ENCODE peak calls at places on chromosomes 12 and 14, in nine cellular contexts. C is HCT116, N is prostate gland, B is K562, G is GM23338, H is suprapubic skin, I is Panc1, L is HepG2, X is sigmoid colon. S is an unnamed sample.
A peak's percentile ranks its signal among the peaks of the same experiment; 100 is the strongest.

GRCh38 chr14:77804592-77804991 is 4.7 kb downstream of the ADCK1 start:
- DNase-seq in C (no peak), N (no peak), B (peak; percentile 27), G (peak; percentile 84), H (no peak), I (no peak), L (peak; percentile 27), X (no peak), S (peak; percentile 31)

GRCh38 chr12:23197266-23197665 is 572.3 kb downstream of the ETNK1 start:
- DNase-seq in C (no peak), N (peak; percentile 23), B (no peak), G (no peak), H (no peak), I (no peak), L (no peak), X (no peak), S (no peak)

GRCh38 chr12:26614217-26614616 is 218.8 kb downstream of the ITPR2 start:
- DNase-seq in C (peak; percentile 8), N (no peak), B (peak; percentile 21), G (peak; percentile 71), H (no peak), I (no peak), L (no peak), X (no peak), S (peak; percentile 14)

GRCh38 chr14:69291891-69292586 is 32.1 kb downstream of the GALNT16 start:
- DNase-seq in C (no peak), N (no peak), B (no peak), G (no peak), H (peak; percentile 28), I (no peak), L (no peak), X (no peak), S (no peak)

GRCh38 chr14:32561520-32561919 is 232.4 kb downstream of the AKAP6 start:
- DNase-seq in C (no peak), N (no peak), B (no peak), G (peak; percentile 16), H (no peak), I (no peak), L (no peak), X (peak; percentile 66), S (no peak)

GRCh38 chr12:52370906-52371608 is 3.8 kb upstream of the KRT85 start:
- DNase-seq in C (no peak), N (no peak), B (no peak), G (no peak), H (no peak), I (no peak), L (no peak), X (peak; percentile 87), S (peak; percentile 29)

GRCh38 chr12:89733579-89734201 is 25.1 kb upstream of the ATP2B1 start:
- DNase-seq in C (no peak), N (no peak), B (no peak), G (no peak), H (no peak), I (no peak), L (no peak), X (no peak), S (no peak)

GRCh38 chr12:2853626-2854025 is 3.2 kb downstream of the TEX52 start:
- DNase-seq in C (peak; percentile 28), N (peak; percentile 59), B (peak; percentile 77), G (peak; percentile 95), H (peak; percentile 87), I (no peak), L (peak; percentile 48), X (peak; percentile 92), S (peak; percentile 76)

GRCh38 chr12:104188534-104188933 is 27.0 kb upstream of the TXNRD1 start:
- DNase-seq in C (no peak), N (no peak), B (no peak), G (no peak), H (no peak), I (no peak), L (no peak), X (no peak), S (no peak)

GRCh38 chr12:114875323-114875722 is 191.3 kb upstream of the TBX3 start:
- DNase-seq in C (no peak), N (no peak), B (no peak), G (no peak), H (no peak), I (no peak), L (peak; percentile 36), X (no peak), S (no peak)

GRCh38 chr12:51868821-51869489 is 18.9 kb upstream of the ANKRD33 start:
- DNase-seq in C (no peak), N (no peak), B (peak; percentile 73), G (peak; percentile 65), H (no peak), I (no peak), L (no peak), X (no peak), S (no peak)

GRCh38 chr12:42145197-42145549 is 499 bp upstream of the GXYLT1 start:
- DNase-seq in C (no peak), N (no peak), B (no peak), G (peak; percentile 35), H (no peak), I (no peak), L (no peak), X (no peak), S (no peak)

GRCh38 chr14:90168425-90169105 is 87.8 kb upstream of the PSMC1 start:
- DNase-seq in C (no peak), N (no peak), B (no peak), G (no peak), H (no peak), I (no peak), L (no peak), X (no peak), S (no peak)

GRCh38 chr12:58803893-58804292 is 116.4 kb downstream of the LRIG3 start:
- DNase-seq in C (no peak), N (no peak), B (no peak), G (no peak), H (no peak), I (no peak), L (no peak), X (no peak), S (no peak)

GRCh38 chr12:75876843-75877587 is 154.6 kb downstream of the PHLDA1 start:
- DNase-seq in C (no peak), N (no peak), B (no peak), G (no peak), H (no peak), I (no peak), L (no peak), X (no peak), S (no peak)

GRCh38 chr12:128766738-128767501 is 56.8 kb downstream of the SLC15A4 start:
- DNase-seq in C (no peak), N (no peak), B (no peak), G (no peak), H (no peak), I (no peak), L (no peak), X (peak; percentile 47), S (no peak)

GRCh38 chr14:31208546-31209424 is 1.2 kb upstream of the HECTD1 start:
- DNase-seq in C (no peak), N (no peak), B (no peak), G (no peak), H (no peak), I (no peak), L (no peak), X (no peak), S (peak; percentile 11)

GRCh38 chr12:5745251-5745888 is 199.7 kb downstream of the ANO2 start:
- DNase-seq in C (peak; percentile 47), N (peak; percentile 42), B (peak; percentile 67), G (peak; percentile 92), H (no peak), I (peak; percentile 28), L (peak; percentile 36), X (no peak), S (peak; percentile 68)

GRCh38 chr12:79778802-79779201 is 88.0 kb upstream of the PAWR start:
- DNase-seq in C (no peak), N (no peak), B (no peak), G (no peak), H (no peak), I (no peak), L (no peak), X (no peak), S (no peak)

GRCh38 chr12:79782197-79782890 is 91.6 kb upstream of the PAWR start:
- DNase-seq in C (no peak), N (no peak), B (no peak), G (no peak), H (no peak), I (no peak), L (no peak), X (no peak), S (no peak)
- H3K27ac ChIP-seq in C (peak overlapping the region; percentile 31), N (no peak overlapping the region), B (peak overlapping the region; percentile 44), G (peak overlapping the region; percentile 86), H (no peak overlapping the region), I (no peak overlapping the region), L (no peak overlapping the region), X (no peak overlapping the region), S (no peak overlapping the region)

DNA sequence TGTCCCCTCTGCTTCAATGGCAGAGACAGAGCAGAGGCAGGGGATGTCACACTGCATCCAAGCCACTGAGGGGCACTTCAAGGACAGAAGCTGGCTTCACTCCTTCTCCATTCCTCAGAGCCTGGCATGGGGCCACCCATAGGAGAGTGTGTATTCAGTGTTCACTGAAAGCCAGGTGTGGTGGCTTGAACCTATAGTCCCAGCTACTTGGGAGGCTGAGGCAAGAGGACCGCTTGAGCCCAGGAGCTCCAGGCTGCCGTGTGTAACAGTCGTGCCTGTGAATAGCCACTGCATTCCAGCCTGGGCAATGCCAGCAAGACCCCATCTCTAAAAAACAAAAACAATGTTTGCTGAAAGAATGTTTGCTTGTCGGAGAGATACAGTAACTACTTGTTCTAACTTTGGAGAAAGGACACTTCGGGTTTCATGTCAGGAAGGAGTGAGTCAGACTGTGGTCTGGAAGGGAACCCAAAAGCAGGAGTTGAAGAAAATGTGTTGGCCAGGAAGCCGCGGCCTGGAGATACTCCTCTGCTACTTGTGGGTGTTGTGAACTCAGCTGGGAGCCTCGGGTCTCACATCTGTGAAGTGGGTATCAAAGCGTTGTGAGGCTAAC is 43.4 kb downstream of the ELK3 start:
- DNase-seq in C (no peak), N (no peak), B (no peak), G (no peak), H (no peak), I (peak; percentile 13), L (no peak), X (peak; percentile 93), S (peak; percentile 59)
- TF ChIP-seq POLR2AphosphoS5 in C (no peak), N (peak; percentile 57), B (no peak), G (no peak), H (peak; percentile 56), I (no peak), L (no peak), X (peak; percentile 65), S (peak; percentile 80)

DNA sequence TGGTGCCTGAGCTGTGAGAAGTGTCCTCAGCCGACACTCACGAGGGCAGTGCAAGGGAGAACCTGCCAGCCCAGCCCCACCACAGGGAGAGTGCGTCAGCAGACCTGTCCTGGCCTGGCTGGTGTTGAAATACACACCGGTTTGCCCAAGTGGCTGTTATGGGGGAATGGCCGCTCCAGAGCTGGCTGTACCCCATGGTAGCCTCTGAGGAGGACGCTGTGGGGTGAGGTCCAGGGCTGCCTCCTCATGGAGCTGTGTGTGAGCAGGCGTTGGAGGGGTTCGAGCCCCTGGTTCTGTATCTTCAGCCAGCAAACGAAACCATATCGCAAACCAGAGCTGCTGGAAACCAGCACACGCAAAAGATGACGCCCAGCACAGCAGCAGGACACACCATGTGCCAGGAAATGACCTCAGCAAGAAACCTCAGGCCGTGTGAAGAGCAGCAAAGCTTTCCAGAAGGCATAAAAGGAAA is 9.3 kb downstream of the ANKRD9 start:
- DNase-seq in C (no peak), N (peak; percentile 88), B (no peak), G (no peak), H (no peak), I (no peak), L (no peak), X (peak; percentile 93), S (peak; percentile 44)
- H3K27ac ChIP-seq in C (no peak overlapping the region), N (peak overlapping the region; percentile 79), B (peak overlapping the region; percentile 61), G (no peak overlapping the region), H (peak overlapping the region; percentile 85), I (no peak overlapping the region), L (no peak overlapping the region), X (peak overlapping the region; percentile 85), S (peak overlapping the region; percentile 64)

GRCh38 chr12:39873065-39873464 is 232.8 kb downstream of the SLC2A13 start:
- DNase-seq in C (no peak), N (no peak), B (no peak), G (no peak), H (no peak), I (no peak), L (no peak), X (no peak), S (no peak)
- TF ChIP-seq POLR2AphosphoS5 in C (no peak), N (no peak), B (no peak), G (no peak), H (no peak), I (no peak), L (no peak), X (no peak), S (no peak)

S was measured in transverse colon.